ENCODE peak calls at places on chromosomes 13 and 19, in seven cellular contexts. B is breast epithelium, D is left ventricle myocardium inferior, I is ascending aorta, R is progenitor cell of endocrine pancreas, G is activated B cell treated with CpG ODN at 0.5 μM for 24 hours, J is AG04449. M is an unnamed sample.

GRCh38 chr13:107099661-107100060 is 531.7 kb upstream of the ARGLU1 start:
- DNase-seq in B (no peak), D (no peak), I (no peak), R (no peak), G (no peak), J (no peak), M (no peak)

GRCh38 chr13:73849292-73849691 is 284.9 kb downstream of the KLF12 start:
- DNase-seq in B (no peak), D (no peak), I (no peak), R (no peak), G (no peak), J (no peak), M (no peak)

GRCh38 chr13:25783076-25783475 is 268.7 kb downstream of the SHISA2 start:
- DNase-seq in B (no peak), D (no peak), I (no peak), R (no peak), G (no peak), J (no peak), M (no peak)

GRCh38 chr13:29496241-29496712 is 99.2 kb downstream of the SLC7A1 start:
- DNase-seq in B (no peak), D (peak; percentile 53), I (peak; percentile 36), R (no peak), G (peak; percentile 38), J (no peak), M (no peak)

GRCh38 chr13:64078480-64078936 is 2662.9 kb upstream of the PCDH20 start:
- DNase-seq in B (no peak), D (no peak), I (no peak), R (no peak), G (no peak), J (no peak), M (no peak)

GRCh38 chr19:4635763-4636135 is 3.6 kb upstream of the TNFAIP8L1 start:
- DNase-seq in B (no peak), D (no peak), I (no peak), R (no peak), G (no peak), J (no peak), M (no peak)

GRCh38 chr19:49950956-49951526 is 9.9 kb downstream of the SIGLEC11 start:
- DNase-seq in B (no peak), D (no peak), I (no peak), R (no peak), G (no peak), J (no peak), M (no peak)

GRCh38 chr19:33335446-33335845 is 33.1 kb upstream of the CEBPA start:
- DNase-seq in B (no peak), D (no peak), I (no peak), R (no peak), G (no peak), J (no peak), M (no peak)

GRCh38 chr19:10104665-10105221 is 1.4 kb upstream of the PPAN start:
- DNase-seq in B (no peak), D (no peak), I (no peak), R (no peak), G (peak; percentile 35), J (no peak), M (no peak)

GRCh38 chr13:70613295-70613694 is 505.0 kb upstream of the KLHL1 start:
- DNase-seq in B (no peak), D (no peak), I (no peak), R (no peak), G (no peak), J (no peak), M (no peak)
- TF ChIP-seq CTCF in B (no peak), D (no peak), I (no peak), R (peak; percentile 62), G (no peak), J (no peak), M (no peak)

GRCh38 chr19:31235806-31236205 is 113.4 kb downstream of the TSHZ3 start:
- DNase-seq in B (no peak), D (no peak), I (no peak), R (no peak), G (no peak), J (no peak), M (no peak)

GRCh38 chr19:31231181-31231580 is 118.1 kb downstream of the TSHZ3 start:
- DNase-seq in B (no peak), D (no peak), I (no peak), R (no peak), G (no peak), J (no peak), M (no peak)

GRCh38 chr19:31232871-31233270 is 116.4 kb downstream of the TSHZ3 start:
- DNase-seq in B (no peak), D (no peak), I (no peak), R (no peak), G (no peak), J (peak; percentile 89), M (peak; percentile 86)

GRCh38 chr19:31233288-31233687 is 115.9 kb downstream of the TSHZ3 start:
- DNase-seq in B (no peak), D (no peak), I (no peak), R (no peak), G (no peak), J (no peak), M (no peak)

GRCh38 chr19:31232220-31232619 is 117.0 kb downstream of the TSHZ3 start:
- DNase-seq in B (no peak), D (no peak), I (no peak), R (no peak), G (no peak), J (no peak), M (no peak)
- TF ChIP-seq CTCF in B (no peak), D (peak; percentile 31), I (no peak), R (peak; percentile 25), G (no peak), J (no peak), M (peak; percentile 15)

GRCh38 chr13:50969691-50970090 is 60.1 kb downstream of the RNASEH2B start:
- DNase-seq in B (no peak), D (no peak), I (no peak), R (no peak), G (no peak), J (no peak), M (no peak)
- TF ChIP-seq CTCF in B (no peak), D (peak; percentile 19), I (peak; percentile 43), R (no peak), G (no peak), J (no peak), M (no peak)

GRCh38 chr13:66623129-66623528 is 607.0 kb downstream of the PCDH9 start:
- DNase-seq in B (no peak), D (no peak), I (no peak), R (no peak), G (no peak), J (no peak), M (no peak)

GRCh38 chr13:66612983-66613382 is 617.2 kb downstream of the PCDH9 start:
- DNase-seq in B (no peak), D (no peak), I (no peak), R (no peak), G (no peak), J (no peak), M (no peak)

GRCh38 chr13:66624302-66624701 is 605.8 kb downstream of the PCDH9 start:
- DNase-seq in B (no peak), D (no peak), I (no peak), R (no peak), G (no peak), J (no peak), M (no peak)

GRCh38 chr13:66617786-66618185 is 612.4 kb downstream of the PCDH9 start:
- DNase-seq in B (no peak), D (no peak), I (no peak), R (no peak), G (no peak), J (no peak), M (no peak)

DNA sequence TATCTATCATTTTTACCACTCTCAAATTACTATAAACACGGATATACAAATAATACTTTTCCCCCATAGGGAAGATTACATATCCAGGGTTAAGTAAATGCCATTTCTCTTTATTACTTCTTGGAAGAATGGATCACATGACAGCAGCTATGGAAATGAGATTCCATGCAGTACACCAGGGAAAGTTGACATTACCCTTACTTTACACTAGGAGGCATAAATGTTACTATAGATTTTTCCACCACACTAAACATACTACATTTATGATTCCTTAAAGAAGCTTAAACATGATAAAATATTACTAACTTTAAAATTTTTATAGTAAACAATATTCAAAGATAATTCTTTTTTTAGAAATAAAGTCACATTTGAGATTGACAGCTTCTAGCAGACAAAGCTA is 611.4 kb downstream of the PCDH9 start:
- DNase-seq in B (no peak), D (no peak), I (no peak), R (no peak), G (no peak), J (peak; percentile 4), M (no peak)
- TF ChIP-seq CTCF in B (no peak), D (peak; percentile 57), I (no peak), R (peak; percentile 51), G (no peak), J (peak; percentile 34), M (peak; percentile 50)

GRCh38 chr13:74974234-74974879 is 507.6 kb downstream of the TBC1D4 start:
- DNase-seq in B (no peak), D (no peak), I (no peak), R (no peak), G (no peak), J (no peak), M (no peak)

GRCh38 chr13:74977498-74977897 is 504.5 kb downstream of the TBC1D4 start:
- DNase-seq in B (no peak), D (no peak), I (no peak), R (no peak), G (no peak), J (no peak), M (no peak)

GRCh38 chr13:74979703-74980102 is 502.3 kb downstream of the TBC1D4 start:
- DNase-seq in B (no peak), D (no peak), I (no peak), R (no peak), G (no peak), J (no peak), M (no peak)

GRCh38 chr13:74975122-74975521 is 506.8 kb downstream of the TBC1D4 start:
- DNase-seq in B (no peak), D (no peak), I (no peak), R (no peak), G (no peak), J (no peak), M (no peak)

DNA sequence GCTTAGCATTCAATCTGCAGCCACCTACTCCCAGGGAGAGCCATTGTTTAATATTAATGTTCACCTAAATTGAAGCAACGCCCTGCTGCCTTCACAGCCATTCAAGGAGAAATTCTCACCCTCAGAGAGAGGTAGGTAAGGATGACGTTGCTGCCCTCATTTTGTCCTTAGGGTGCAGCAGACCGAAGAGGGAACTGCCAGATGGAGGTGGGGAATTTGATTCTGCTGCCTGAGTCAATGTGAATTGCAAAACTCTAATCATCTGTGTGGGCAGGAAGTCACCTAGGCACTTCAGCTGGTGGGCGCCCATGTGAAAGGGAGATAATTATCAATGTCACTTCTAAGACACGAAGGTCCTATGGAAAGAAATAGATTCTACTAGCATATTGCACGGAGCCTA is 503.4 kb downstream of the TBC1D4 start:
- DNase-seq in B (no peak), D (no peak), I (no peak), R (no peak), G (no peak), J (no peak), M (no peak)
- TF ChIP-seq CTCF in B (no peak), D (no peak), I (no peak), R (no peak), G (no peak), J (no peak), M (no peak)

GRCh38 chr19:19515764-19516519 is at the start of gene NDUFA13:
- DNase-seq in B (peak; percentile 92), D (peak; percentile 94), I (peak; percentile 75), R (peak; percentile 87), G (peak; percentile 97), J (peak; percentile 26), M (peak; percentile 70)
- TF ChIP-seq CTCF in B (no peak), D (peak; percentile 8), I (no peak), R (peak; percentile 14), G (no peak), J (no peak), M (no peak)

GRCh38 chr13:104318121-104318520 is 1251.9 kb upstream of the SLC10A2 start:
- DNase-seq in B (no peak), D (no peak), I (no peak), R (no peak), G (no peak), J (no peak), M (no peak)
- TF ChIP-seq CTCF in B (no peak), D (peak; percentile 46), I (no peak), R (peak; percentile 59), G (no peak), J (peak; percentile 6), M (no peak)

M was measured in AG09319.